ENCODE peak calls at places on chromosomes 7 and 10, in four cellular contexts. Z is H9; S is CD4-positive, CD25-positive, alpha-beta regulatory T cell; F is GM23248. Q is an unnamed sample.

GRCh38 chr10:6114758-6115410 is 26.1 kb downstream of the RBM17 start:
- DNase-seq in F (peak; percentile 87), S (no peak), Z (no peak), Q (no peak)

GRCh38 chr10:11448545-11449244 is 162.8 kb downstream of the USP6NL start:
- DNase-seq in Z (no peak), F (no peak), S (no peak), Q (no peak)

GRCh38 chr10:35739998-35740397 is 97.9 kb upstream of the FZD8 start:
- DNase-seq in Z (no peak), S (no peak), F (peak; percentile 56), Q (no peak)

GRCh38 chr10:3398825-3399646 is 226.5 kb upstream of the PITRM1 start:
- DNase-seq in S (no peak), Z (no peak), F (peak; percentile 56), Q (no peak)

GRCh38 chr10:86344714-86345161 is 21.9 kb downstream of the GRID1 start:
- DNase-seq in S (no peak), F (peak; percentile 16), Z (no peak), Q (no peak)

GRCh38 chr7:156979007-156979606 is 29.6 kb downstream of the NOM1 start:
- DNase-seq in S (no peak), F (no peak), Z (no peak), Q (no peak)

GRCh38 chr7:45677311-45677900 is 103.2 kb downstream of the ADCY1 start:
- DNase-seq in F (no peak), S (no peak), Z (no peak), Q (no peak)

GRCh38 chr10:46239999-46240683 is 46.7 kb upstream of the ANTXRL start:
- DNase-seq in S (no peak), Z (peak; percentile 11), F (no peak), Q (no peak)

GRCh38 chr7:373818-374705 is 84.1 kb downstream of the FOXL3 start:
- DNase-seq in F (no peak), Z (no peak), S (no peak), Q (no peak)

GRCh38 chr7:117158941-117159705 is 163.7 kb downstream of the WNT2 start:
- DNase-seq in F (peak; percentile 57), Z (no peak), S (no peak), Q (no peak)

GRCh38 chr10:113499066-113499465 is 53.8 kb upstream of the HABP2 start:
- DNase-seq in F (peak; percentile 53), Z (no peak), S (no peak), Q (no peak)

GRCh38 chr10:114412907-114413386 is 8.6 kb upstream of the AFAP1L2 start:
- DNase-seq in F (peak; percentile 7), S (no peak), Z (no peak), Q (no peak)

GRCh38 chr10:70482982-70483760 is 4.6 kb downstream of the PALD1 start:
- DNase-seq in S (no peak), F (no peak), Z (no peak), Q (no peak)

GRCh38 chr7:66627151-66627681 is 1.5 kb upstream of the KCTD7 start:
- DNase-seq in Z (no peak), S (no peak), F (peak; percentile 85), Q (no peak)

GRCh38 chr10:32095116-32095733 is 39.0 kb upstream of the KIF5B start:
- DNase-seq in F (no peak), Z (no peak), S (no peak), Q (no peak)

GRCh38 chr10:132407243-132407746 is 10.3 kb downstream of the PWWP2B start:
- DNase-seq in S (no peak), F (no peak), Z (no peak), Q (no peak)

GRCh38 chr7:45590679-45591057 is 16.5 kb downstream of the ADCY1 start:
- DNase-seq in F (no peak), Z (peak; percentile 27), S (no peak), Q (no peak)

GRCh38 chr10:119521443-119522204 is 20.9 kb downstream of the RGS10 start:
- DNase-seq in S (no peak), F (peak; percentile 89), Z (no peak), Q (no peak)

GRCh38 chr10:33309410-33309809 is 25.1 kb downstream of the NRP1 start:
- DNase-seq in F (no peak), Z (no peak), S (no peak), Q (no peak)

GRCh38 chr7:155369-156000 is 36.9 kb upstream of the FAM20C start:
- DNase-seq in Z (no peak), S (no peak), F (peak; percentile 44), Q (no peak)

GRCh38 chr7:102874166-102874829 is 38.5 kb upstream of the LRRC17 start:
- DNase-seq in S (no peak), F (peak; percentile 83), Z (no peak), Q (no peak)

GRCh38 chr7:47795631-47796030 is 152.6 kb downstream of the PKD1L1 start:
- DNase-seq in Z (no peak), S (no peak), F (peak; percentile 88), Q (no peak)

GRCh38 chr7:2504818-2505375 is 14.7 kb upstream of the LFNG start:
- DNase-seq in S (no peak), F (no peak), Z (no peak), Q (no peak)

GRCh38 chr7:27277628-27278027 is 35.0 kb downstream of the EVX1 start:
- DNase-seq in Z (no peak), S (no peak), F (peak; percentile 58), Q (no peak)

GRCh38 chr7:130356760-130357611 is 12.4 kb downstream of the CPA5 start:
- DNase-seq in S (no peak), Z (no peak), F (peak; percentile 84), Q (no peak)

GRCh38 chr7:46784746-46785145 is 797.2 kb downstream of the TNS3 start:
- DNase-seq in F (peak; percentile 67), Z (no peak), S (no peak), Q (no peak)

GRCh38 chr7:137635132-137635531 is 211.6 kb downstream of the DGKI start:
- DNase-seq in Z (no peak), F (no peak), S (no peak), Q (no peak)

GRCh38 chr10:1166828-1167275 is 110.7 kb downstream of the WDR37 start:
- DNase-seq in Z (no peak), S (no peak), F (no peak), Q (no peak)

GRCh38 chr10:11337516-11337915 is 273.9 kb downstream of the USP6NL start:
- DNase-seq in F (no peak), Z (no peak), S (no peak), Q (no peak)

GRCh38 chr7:2974093-2974819 is 69.4 kb downstream of the CARD11 start:
- DNase-seq in S (no peak), F (no peak), Z (no peak), Q (no peak)

GRCh38 chr7:69399038-69399800 is 199.1 kb upstream of the AUTS2 start:
- DNase-seq in S (no peak), F (peak; percentile 87), Z (peak; percentile 51), Q (no peak)

GRCh38 chr7:67764312-67764711 is 767.7 kb downstream of the TYW1 start:
- DNase-seq in F (no peak), S (no peak), Z (no peak), Q (no peak)

GRCh38 chr7:26348987-26349809 is 57.5 kb downstream of the SNX10 start:
- DNase-seq in F (no peak), S (no peak), Z (no peak), Q (no peak)

GRCh38 chr7:157386979-157387800 is 50.4 kb downstream of the DNAJB6 start:
- DNase-seq in Z (peak; percentile 91), F (peak; percentile 75), S (peak; percentile 76), Q (peak; percentile 82)

GRCh38 chr7:82805527-82805960 is 357.1 kb downstream of the PCLO start:
- DNase-seq in S (no peak), Z (no peak), F (peak; percentile 91), Q (no peak)

GRCh38 chr10:123796736-123797135 is 94.9 kb downstream of the CPXM2 start:
- DNase-seq in Z (no peak), S (no peak), F (peak; percentile 30), Q (no peak)

DNA sequence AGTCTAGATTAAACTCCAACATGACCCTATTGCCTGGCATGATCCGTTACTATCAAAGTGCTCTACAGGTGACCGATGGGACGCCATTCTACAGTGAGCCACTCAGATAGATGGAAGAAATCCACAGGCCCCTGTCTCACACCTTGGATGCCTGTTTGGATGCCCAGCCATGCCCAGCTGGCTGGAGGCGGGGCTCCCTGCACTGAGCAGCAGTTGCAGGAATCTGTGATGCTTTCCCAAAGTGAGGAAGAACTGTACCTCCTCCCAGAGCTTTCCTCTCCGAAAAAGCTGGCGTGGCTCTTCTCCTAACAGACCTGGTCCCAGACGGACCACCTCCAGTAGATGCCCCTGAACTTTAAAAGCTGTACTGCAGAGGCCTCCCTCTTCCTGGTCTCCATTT is 253.3 kb downstream of the ELMO1 start:
- DNase-seq in S (no peak), F (no peak), Z (no peak), Q (no peak)
- H3K4me1 ChIP-seq in S (no peaks in the 10 kb centered on the region), F (no peaks in the 10 kb centered on the region), Z (no peaks in the 10 kb centered on the region), Q (no peaks in the 10 kb centered on the region)

GRCh38 chr10:71832967-71833366 is 18.1 kb downstream of the PSAP start:
- DNase-seq in Z (no peak), F (no peak), S (no peak), Q (no peak)
- H3K4me1 ChIP-seq in Z (peaks cover 7% of the 10 kb centered on the region), F (peaks cover 32% of the 10 kb centered on the region), S (peaks cover 11% of the 10 kb centered on the region), Q (peaks cover 5% of the 10 kb centered on the region)

GRCh38 chr10:104336829-104337526 is 1.3 kb downstream of the ITPRIP start:
- DNase-seq in F (peak; percentile 65), S (no peak), Z (no peak), Q (no peak)
- H3K4me1 ChIP-seq in F (peaks cover 36% of the 10 kb centered on the region), S (peaks cover 62% of the 10 kb centered on the region), Z (peaks cover 14% of the 10 kb centered on the region), Q (peaks cover 15% of the 10 kb centered on the region)

GRCh38 chr10:79437111-79437814 is 8.2 kb downstream of the ZCCHC24 start:
- DNase-seq in Z (no peak), F (peak; percentile 65), S (no peak), Q (no peak)
- H3K4me1 ChIP-seq in Z (no peaks in the 10 kb centered on the region), F (peaks cover 73% of the 10 kb centered on the region), S (no peaks in the 10 kb centered on the region), Q (peaks cover 5% of the 10 kb centered on the region)

Q was measured in iPS DF 6.9.